ENCODE peak calls at places on chromosome 21, in four cellular contexts. P is fibroblast of pulmonary artery, R is H7, S is GM12865. D is an unnamed sample.

GRCh38 chr21:18760247-18760646 is 356.7 kb upstream of the TMPRSS15 start:
- DNase-seq in P (no peak), R (no peak), S (no peak), D (no peak)

GRCh38 chr21:41171210-41171609 is 3.2 kb downstream of the BACE2 start:
- DNase-seq in P (peak), R (no peak), S (no peak), D (no peak)

GRCh38 chr21:43195131-43196021 is 26.6 kb downstream of the CRYAA start:
- DNase-seq in P (peak), R (peak), S (no peak), D (no peak)

GRCh38 chr21:28743723-28744122 is 249.0 kb downstream of the LTN1 start:
- DNase-seq in P (no peak), R (no peak), S (no peak), D (no peak)

GRCh38 chr21:27329255-27329851 is 362.5 kb upstream of the ADAMTS5 start:
- DNase-seq in P (peak), R (no peak), S (no peak), D (peak)

GRCh38 chr21:17925000-17925610 is 105.9 kb upstream of the C21orf91 start:
- DNase-seq in P (peak), R (peak), S (peak), D (peak)

GRCh38 chr21:26138615-26139257 is 31.8 kb downstream of the APP start:
- DNase-seq in P (no peak), R (no peak), S (no peak), D (no peak)

GRCh38 chr21:17613242-17613676 is 558 bp upstream of the BTG3 start:
- DNase-seq in P (peak), R (no peak), S (no peak), D (no peak)

GRCh38 chr21:31310750-31311149 is 33.3 kb downstream of the TIAM1 start:
- DNase-seq in P (no peak), R (no peak), S (no peak), D (no peak)

GRCh38 chr21:32238063-32238462 is 40.8 kb downstream of the MIS18A start:
- DNase-seq in P (no peak), R (no peak), S (no peak), D (no peak)

GRCh38 chr21:27759091-27759659 is 792.3 kb upstream of the ADAMTS5 start:
- DNase-seq in P (no peak), R (peak), S (peak), D (peak)

GRCh38 chr21:45524756-45525152 is 17.5 kb downstream of the SLC19A1 start:
- DNase-seq in P (no peak), R (no peak), S (no peak), D (no peak)

GRCh38 chr21:28675265-28676041 is 317.2 kb downstream of the LTN1 start:
- DNase-seq in P (peak), R (no peak), S (no peak), D (peak)

GRCh38 chr21:17429936-17430335 is 82.9 kb upstream of the CXADR start:
- DNase-seq in P (no peak), R (no peak), S (no peak), D (no peak)

GRCh38 chr21:19239696-19240095 is 836.1 kb upstream of the TMPRSS15 start:
- DNase-seq in P (no peak), R (no peak), S (no peak), D (no peak)

GRCh38 chr21:26027696-26028095 is 142.9 kb downstream of the APP start:
- DNase-seq in P (peak), R (no peak), S (no peak), D (no peak)

GRCh38 chr21:32021319-32022027 is 148.7 kb downstream of the HUNK start:
- DNase-seq in P (no peak), R (no peak), S (no peak), D (no peak)

GRCh38 chr21:26457817-26458216 is 115.3 kb downstream of the CYYR1 start:
- DNase-seq in P (peak), R (no peak), S (no peak), D (no peak)

GRCh38 chr21:43289966-43290365 is 121.2 kb downstream of the CRYAA start:
- DNase-seq in P (no peak), R (no peak), S (no peak), D (no peak)

GRCh38 chr21:45612096-45613019 is 31.2 kb upstream of the PCBP3 start:
- DNase-seq in P (peak), R (no peak), S (no peak), D (peak)

GRCh38 chr21:14901482-14901958 is 163.3 kb downstream of the NRIP1 start:
- DNase-seq in P (no peak), R (no peak), S (peak), D (peak)

GRCh38 chr21:38243732-38244406 is 12.9 kb upstream of the KCNJ15 start:
- DNase-seq in P (no peak), R (no peak), S (peak), D (no peak)

GRCh38 chr21:43467785-43468184 is 40.9 kb upstream of the SIK1 start:
- DNase-seq in P (no peak), R (no peak), S (no peak), D (no peak)

GRCh38 chr21:7933923-7934322 is 2587.5 kb upstream of the TPTE start:
- DNase-seq in P (no peak), R (no peak), S (no peak), D (no peak)

GRCh38 chr21:45543710-45544448 is 1.6 kb upstream of the SLC19A1 start:
- DNase-seq in P (no peak), R (peak), S (no peak), D (no peak)

GRCh38 chr21:31922881-31923280 is 50.1 kb downstream of the HUNK start:
- DNase-seq in P (no peak), R (no peak), S (no peak), D (no peak)

GRCh38 chr21:27564684-27565280 is 597.9 kb upstream of the ADAMTS5 start:
- DNase-seq in P (peak), R (peak), S (peak), D (peak)

DNA sequence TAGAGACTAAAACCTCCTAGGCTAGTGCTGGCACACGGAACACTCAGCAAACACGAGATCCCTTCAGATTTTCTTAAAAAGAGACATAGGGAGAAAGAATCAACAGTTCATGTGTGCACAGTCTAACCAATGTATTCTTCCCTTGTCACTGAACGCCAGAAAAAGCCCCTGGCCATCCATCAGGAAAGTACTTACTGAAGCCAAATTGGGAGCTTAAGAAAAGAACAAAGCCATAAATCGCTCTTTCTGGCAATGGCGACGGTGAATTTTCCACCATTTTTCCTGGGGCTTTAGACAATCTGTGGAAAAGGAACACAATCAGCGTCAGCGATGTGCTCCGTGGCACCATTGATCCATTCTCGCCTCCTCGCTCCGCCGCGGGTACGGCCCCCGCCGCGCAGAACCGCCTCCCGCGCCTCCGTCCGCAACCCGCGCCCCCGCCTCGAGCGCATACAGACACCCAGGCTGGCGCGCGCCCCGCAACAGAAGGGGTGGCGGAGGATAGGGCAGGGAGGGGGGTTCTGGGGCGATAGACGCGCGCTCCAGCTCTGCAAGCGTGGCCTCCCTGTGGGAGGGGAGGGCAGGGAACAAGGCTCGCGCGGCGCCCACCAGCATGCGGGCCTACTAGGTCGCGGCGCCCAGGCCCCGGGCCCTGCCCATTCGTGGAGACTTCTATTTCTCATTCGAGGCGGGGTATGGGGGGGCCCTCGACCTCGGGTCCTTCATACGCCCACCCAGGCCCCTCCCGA is 458 bp downstream of the PIGP start:
- DNase-seq in P (peak), R (peak), S (no peak), D (peak)
- H3K4me3 ChIP-seq in P (peak), R (peak), S (peak), D (peak)

GRCh38 chr21:46637952-46638746 is 2.7 kb downstream of the PRMT2 start:
- DNase-seq in P (no peak), R (no peak), S (peak), D (no peak)

GRCh38 chr21:46636550-46637289 is 1.2 kb downstream of the PRMT2 start:
- DNase-seq in P (no peak), R (no peak), S (no peak), D (no peak)

GRCh38 chr21:46636181-46636512 is 673 bp downstream of the PRMT2 start:
- DNase-seq in P (no peak), R (no peak), S (no peak), D (no peak)

GRCh38 chr21:46641656-46642055 is 6.2 kb downstream of the PRMT2 start:
- DNase-seq in P (no peak), R (no peak), S (no peak), D (no peak)

DNA sequence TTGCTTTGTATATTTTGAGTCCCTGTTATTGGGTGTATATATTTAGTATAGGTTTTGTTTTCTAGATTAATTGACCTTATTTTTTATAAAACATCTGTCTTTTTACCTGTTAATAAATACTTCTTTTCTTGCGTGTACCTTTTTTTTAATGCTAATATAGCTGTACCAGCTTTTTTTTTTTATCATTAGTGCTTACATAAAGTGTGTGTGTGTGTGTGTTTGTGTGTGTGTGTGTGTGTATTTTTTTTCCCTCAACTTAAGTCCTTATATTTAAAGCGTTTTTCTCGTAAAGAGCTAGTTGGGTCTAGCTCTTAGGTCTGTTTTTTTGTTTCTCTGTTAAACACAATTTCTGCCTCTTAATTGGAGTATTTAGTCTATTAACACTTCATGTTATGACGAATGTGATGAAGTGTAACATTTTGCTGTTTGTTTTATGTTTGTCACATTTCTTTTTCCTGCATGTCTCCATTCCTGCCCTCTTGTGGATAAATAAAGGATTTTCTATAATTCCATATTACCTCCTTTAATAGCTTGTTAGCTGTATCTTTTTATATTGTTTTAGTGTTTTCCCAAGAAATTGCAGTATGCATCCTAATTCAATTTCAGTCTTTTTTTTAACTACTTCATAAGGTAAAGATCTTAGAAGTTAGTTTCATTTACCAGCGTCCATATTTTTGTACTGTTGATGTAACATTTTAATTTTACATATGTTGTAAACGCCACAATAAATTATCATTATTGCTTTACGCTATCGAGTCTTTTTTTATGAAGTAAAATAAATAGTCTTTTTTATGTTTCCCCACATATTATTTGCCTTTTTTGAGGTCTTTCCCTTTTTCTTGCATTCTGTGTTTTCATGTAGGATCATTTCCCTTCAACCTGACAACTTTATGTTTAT is 4.3 kb downstream of the PRMT2 start:
- DNase-seq in P (peak), R (no peak), S (no peak), D (no peak)
- H3K4me3 ChIP-seq in P (no peak), R (no peak), S (no peak), D (no peak)

GRCh38 chr21:34668803-34669148 is at the start of gene CLIC6:
- DNase-seq in P (no peak), R (peak), S (peak), D (no peak)
- H3K4me3 ChIP-seq in P (no peak), R (peak), S (peak), D (no peak)

GRCh38 chr21:44515359-44516165 is 24.4 kb downstream of the KRTAP10-1 start:
- DNase-seq in P (no peak), R (peak), S (no peak), D (no peak)

GRCh38 chr21:44517175-44517899 is 22.7 kb downstream of the KRTAP10-1 start:
- DNase-seq in P (no peak), R (peak), S (peak), D (no peak)

GRCh38 chr21:44514746-44515358 is 25.1 kb downstream of the KRTAP10-1 start:
- DNase-seq in P (no peak), R (no peak), S (no peak), D (no peak)

GRCh38 chr21:44516828-44517174 is 23.2 kb downstream of the KRTAP10-1 start:
- DNase-seq in P (no peak), R (no peak), S (no peak), D (no peak)

DNA sequence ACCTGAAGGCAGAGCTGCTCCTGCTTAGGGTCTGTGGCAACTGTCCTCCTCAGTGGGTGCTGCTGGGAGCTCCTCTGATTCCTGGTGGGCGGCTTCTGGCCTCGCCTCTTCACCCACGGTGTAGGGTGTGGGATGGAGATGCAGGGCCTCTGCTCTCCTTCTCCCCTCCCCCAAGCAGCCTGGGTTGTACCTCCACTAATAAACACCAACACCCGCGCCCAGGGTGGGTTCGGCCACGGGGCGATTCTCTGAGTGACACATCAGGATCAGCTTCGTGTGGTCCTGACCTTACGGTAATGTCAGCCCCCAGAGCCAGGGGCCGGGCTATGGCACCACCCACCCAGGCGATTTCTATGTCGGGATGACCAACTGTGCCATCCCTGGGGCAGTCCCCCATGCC is 23.7 kb downstream of the KRTAP10-1 start:
- DNase-seq in P (no peak), R (peak), S (no peak), D (no peak)
- H3K4me3 ChIP-seq in P (no peak), R (no peak), S (no peak), D (no peak)

DNA sequence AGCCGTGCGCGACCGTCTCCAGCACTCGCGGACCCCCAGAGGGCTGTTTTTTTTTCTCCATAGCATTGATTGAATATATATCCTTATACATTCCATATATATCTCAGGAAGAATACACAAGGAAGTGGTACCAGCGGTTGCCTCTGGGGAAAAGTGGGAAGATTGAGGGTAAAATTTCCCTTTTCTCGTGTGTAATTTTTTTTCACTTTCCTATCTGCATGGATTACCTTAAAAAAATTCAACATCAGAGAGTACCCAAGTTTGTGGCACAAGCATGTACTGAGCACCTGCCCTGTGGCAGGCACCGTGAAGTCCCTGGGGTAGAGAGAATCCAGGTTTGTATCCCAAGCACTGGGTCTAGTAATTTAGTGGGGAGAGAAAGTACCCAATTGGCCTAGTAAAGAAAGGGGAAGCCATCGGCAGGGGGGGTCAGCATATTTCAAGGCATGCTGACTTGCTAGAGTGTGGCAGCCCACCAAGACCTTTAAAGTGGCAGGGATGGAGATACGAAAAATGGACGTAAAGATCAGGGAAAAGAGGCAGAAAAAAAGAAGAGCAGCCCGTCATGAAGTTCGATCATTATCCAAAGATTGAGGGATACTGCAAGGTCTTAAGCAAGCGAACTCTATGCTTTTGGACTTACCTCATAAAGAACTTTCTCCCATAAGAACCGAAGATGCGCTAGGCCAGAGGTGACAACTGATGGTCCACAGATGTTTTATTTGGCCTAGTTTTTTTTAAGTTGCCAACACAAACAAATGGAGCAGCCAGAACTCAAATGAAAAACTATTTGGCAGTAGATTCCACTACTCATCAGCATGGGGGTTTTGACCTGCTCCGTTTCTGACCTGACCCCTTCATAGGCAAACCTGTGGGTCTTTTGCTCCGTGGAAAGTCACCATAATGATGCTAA is 1.5 kb upstream of the HMGN1 start:
- DNase-seq in P (no peak), R (no peak), S (no peak), D (peak)
- H3K4me3 ChIP-seq in P (peak), R (peak), S (peak), D (peak)

DNA sequence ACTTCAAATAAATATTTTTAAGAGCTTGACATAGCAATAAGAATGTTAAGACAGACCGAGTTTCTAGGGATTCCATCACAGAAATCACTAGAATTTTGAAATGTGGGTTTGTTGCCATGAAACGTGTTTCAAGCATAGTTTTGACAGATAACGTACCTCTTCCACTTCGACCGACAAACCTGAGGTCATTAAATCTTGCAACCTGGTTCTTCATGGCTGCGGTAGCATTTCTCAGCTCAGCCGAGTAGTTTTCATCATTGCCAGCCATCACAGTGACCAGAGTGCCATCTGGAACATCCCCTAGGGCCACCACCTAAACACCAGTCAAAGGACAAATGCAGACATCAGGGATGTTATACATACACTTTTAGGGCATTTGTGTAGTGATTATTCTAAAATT is 168.7 kb downstream of the RUNX1 start:
- DNase-seq in P (no peak), R (no peak), S (no peak), D (no peak)
- H3K4me3 ChIP-seq in P (no peak), R (no peak), S (no peak), D (peak)

DNA sequence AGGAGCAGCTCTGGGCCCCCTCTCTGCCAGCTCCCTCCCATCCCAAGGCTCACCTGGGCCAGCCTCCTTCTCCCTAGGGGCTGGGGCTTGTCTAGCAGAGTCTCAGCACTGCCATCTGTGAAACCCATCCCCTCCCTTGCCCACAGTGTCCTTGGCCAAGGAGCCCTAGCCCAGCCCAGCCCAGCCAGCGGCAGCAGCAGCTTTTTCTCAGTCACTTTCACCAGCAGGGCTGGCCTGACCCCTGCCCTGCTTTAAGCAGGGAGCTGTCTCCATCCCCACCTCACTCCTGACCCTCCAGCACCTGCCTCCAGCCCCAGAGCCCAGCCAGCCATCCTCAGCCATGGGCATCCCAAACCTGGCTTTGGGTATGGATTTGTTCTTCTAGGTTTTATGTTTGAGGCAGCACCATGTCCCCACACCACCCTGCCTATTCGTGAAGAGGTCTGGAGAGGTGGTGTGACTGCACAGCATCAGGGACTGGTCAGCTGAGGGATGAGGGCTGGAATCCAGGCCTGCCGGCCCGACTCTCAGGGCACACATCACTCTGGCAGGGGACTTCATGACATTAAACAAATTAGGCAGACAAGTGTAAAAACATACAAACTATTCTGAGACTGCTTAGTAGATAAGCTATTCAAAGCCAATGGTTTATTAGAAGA is 36.1 kb upstream of the ABCG1 start:
- DNase-seq in P (no peak), R (no peak), S (no peak), D (no peak)
- H3K4me3 ChIP-seq in P (no peak), R (no peak), S (no peak), D (no peak)

GRCh38 chr21:34129039-34129891 is 55.9 kb downstream of the MRPS6 start:
- DNase-seq in P (peak), R (no peak), S (no peak), D (peak)
- H3K4me3 ChIP-seq in P (peak), R (no peak), S (no peak), D (peak)

D was measured in foreskin fibroblast.